ENCODE peak calls at places on chromosomes 12 and 14, in seven cellular contexts. C, U, Q, Z, F, S and D are unnamed samples.

GRCh38 chr14:61460853-61461611 is 139.7 kb downstream of the PRKCH start:
- DNase-seq in C (no peak), U (peak), Q (no peak), Z (no peak), F (peak), S (no peak), D (no peak)

GRCh38 chr12:104691661-104692334 is 235.1 kb downstream of the CHST11 start:
- DNase-seq in C (no peak), U (no peak), Q (no peak), Z (no peak), F (no peak), S (no peak), D (no peak)

GRCh38 chr14:75946785-75947184 is 35.0 kb downstream of the TGFB3 start:
- DNase-seq in C (no peak), U (no peak), Q (no peak), Z (no peak), F (no peak), S (no peak), D (no peak)

GRCh38 chr14:102249041-102249440 is 55.9 kb downstream of the MOK start:
- DNase-seq in C (peak), U (peak), Q (no peak), Z (no peak), F (no peak), S (peak), D (no peak)

GRCh38 chr12:113439606-113440030 is 17.4 kb downstream of the SDSL start:
- DNase-seq in C (peak), U (peak), Q (no peak), Z (peak), F (peak), S (peak), D (peak)

GRCh38 chr14:56539862-56540261 is 39.7 kb upstream of the TMEM260 start:
- DNase-seq in C (no peak), U (no peak), Q (no peak), Z (no peak), F (no peak), S (no peak), D (no peak)

GRCh38 chr14:102150636-102151195 is 11.0 kb downstream of the WDR20 start:
- DNase-seq in C (no peak), U (no peak), Q (no peak), Z (no peak), F (no peak), S (no peak), D (no peak)

GRCh38 chr14:104290756-104291122 is 152.4 kb downstream of the KIF26A start:
- DNase-seq in C (no peak), U (no peak), Q (no peak), Z (no peak), F (no peak), S (no peak), D (no peak)

GRCh38 chr14:31228533-31228932 is 20.9 kb upstream of the HECTD1 start:
- DNase-seq in C (no peak), U (peak), Q (no peak), Z (no peak), F (no peak), S (peak), D (no peak)

GRCh38 chr14:93019970-93020369 is 95.8 kb downstream of the ITPK1 start:
- DNase-seq in C (no peak), U (no peak), Q (no peak), Z (no peak), F (no peak), S (no peak), D (peak)

GRCh38 chr12:50257226-50258166 is 25.8 kb downstream of the LIMA1 start:
- DNase-seq in C (peak), U (peak), Q (no peak), Z (no peak), F (no peak), S (peak), D (no peak)

GRCh38 chr14:72024043-72024407 is 91.8 kb downstream of the RGS6 start:
- DNase-seq in C (peak), U (peak), Q (no peak), Z (peak), F (peak), S (no peak), D (no peak)

GRCh38 chr12:80837342-80837978 is 100.3 kb downstream of the LIN7A start:
- DNase-seq in C (peak), U (peak), Q (no peak), Z (peak), F (no peak), S (peak), D (peak)

GRCh38 chr12:13001725-13002040 is 1.6 kb upstream of the HEBP1 start:
- DNase-seq in C (no peak), U (no peak), Q (no peak), Z (no peak), F (no peak), S (no peak), D (no peak)

GRCh38 chr12:52528641-52529143 is 8.5 kb upstream of the KRT5 start:
- DNase-seq in C (no peak), U (no peak), Q (no peak), Z (no peak), F (no peak), S (no peak), D (no peak)

GRCh38 chr12:99529966-99530365 is 117.6 kb upstream of the GARIN6 start:
- DNase-seq in C (peak), U (no peak), Q (no peak), Z (no peak), F (no peak), S (peak), D (no peak)

GRCh38 chr14:90721619-90722305 is 94.5 kb downstream of the TTC7B start:
- DNase-seq in C (peak), U (no peak), Q (peak), Z (no peak), F (peak), S (peak), D (no peak)

DNA sequence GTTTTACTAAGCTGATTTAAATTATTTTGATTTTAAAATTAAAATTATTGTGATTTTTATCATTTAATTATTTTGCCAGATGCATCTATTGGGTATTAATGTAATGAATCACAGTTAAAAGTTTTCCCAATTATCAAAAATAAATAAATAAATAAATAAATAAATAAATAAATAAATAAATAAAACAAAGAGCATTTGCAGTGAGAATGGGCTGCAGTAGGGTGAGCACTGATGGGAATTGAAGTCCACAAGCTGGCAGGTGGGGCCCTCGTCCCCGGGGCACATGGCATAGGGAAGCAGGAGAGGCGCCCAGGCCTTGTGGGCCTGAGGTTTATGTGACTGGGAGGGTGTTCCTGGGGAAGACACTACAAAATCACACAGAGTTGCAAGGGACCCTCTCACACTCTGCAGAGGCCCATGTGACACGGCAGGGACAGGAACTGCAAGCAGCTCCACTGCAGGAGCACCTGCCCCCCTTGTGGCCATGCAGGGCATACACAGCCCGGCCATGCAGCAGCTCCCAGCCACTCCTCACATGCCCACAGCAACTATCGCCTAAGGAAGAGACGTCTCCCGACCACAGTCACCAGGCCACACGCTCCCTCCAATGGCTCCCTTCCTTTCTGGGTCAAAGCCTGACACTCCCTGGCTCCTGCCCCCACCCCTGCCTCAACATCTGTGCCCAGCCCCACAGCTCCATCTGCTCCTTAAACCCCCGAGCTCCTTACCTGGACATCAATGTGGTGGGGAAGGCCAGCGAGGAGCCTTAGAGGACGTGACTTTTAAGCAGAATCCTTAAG is 256.3 kb upstream of the SFSWAP start:
- DNase-seq in C (no peak), U (peak), Q (no peak), Z (peak), F (peak), S (no peak), D (peak)
- TF ChIP-seq CTCF in C (peak), U (peak), Q (peak), Z (peak), F (peak), S (no peak), D (peak)

DNA sequence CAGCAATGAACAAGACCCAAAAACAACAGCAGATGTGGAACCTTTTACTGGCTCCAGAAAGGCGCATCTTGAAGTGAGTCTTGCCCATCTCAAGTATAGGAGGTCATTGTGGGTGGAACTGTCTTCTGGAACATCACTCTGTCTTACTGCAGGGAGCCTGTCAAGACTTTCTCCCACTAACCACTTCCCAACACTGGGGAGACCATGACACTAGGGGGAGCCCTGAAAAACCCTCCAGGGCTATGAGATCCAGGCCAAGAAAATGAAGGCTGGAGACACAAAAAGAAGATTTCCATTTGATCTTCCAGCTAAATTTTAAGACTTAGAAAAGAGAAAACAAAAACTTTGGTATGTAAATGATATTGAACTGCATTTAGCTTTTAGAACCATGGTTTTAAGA is 13.5 kb upstream of the ATG14 start:
- DNase-seq in C (no peak), U (no peak), Q (no peak), Z (no peak), F (no peak), S (no peak), D (no peak)
- TF ChIP-seq CTCF in C (no peak), U (peak), Q (no peak), Z (no peak), F (no peak), S (no peak), D (no peak)

GRCh38 chr14:78367355-78367754 is 197.2 kb downstream of the NRXN3 start:
- DNase-seq in C (no peak), U (no peak), Q (no peak), Z (no peak), F (no peak), S (no peak), D (no peak)
- TF ChIP-seq CTCF in C (no peak), U (no peak), Q (no peak), Z (no peak), F (no peak), S (no peak), D (no peak)

GRCh38 chr12:3201741-3202500 is 124.7 kb downstream of the TSPAN9 start:
- DNase-seq in C (no peak), U (peak), Q (no peak), Z (no peak), F (no peak), S (no peak), D (no peak)
- TF ChIP-seq CTCF in C (peak), U (no peak), Q (no peak), Z (no peak), F (peak), S (no peak), D (no peak)

DNA sequence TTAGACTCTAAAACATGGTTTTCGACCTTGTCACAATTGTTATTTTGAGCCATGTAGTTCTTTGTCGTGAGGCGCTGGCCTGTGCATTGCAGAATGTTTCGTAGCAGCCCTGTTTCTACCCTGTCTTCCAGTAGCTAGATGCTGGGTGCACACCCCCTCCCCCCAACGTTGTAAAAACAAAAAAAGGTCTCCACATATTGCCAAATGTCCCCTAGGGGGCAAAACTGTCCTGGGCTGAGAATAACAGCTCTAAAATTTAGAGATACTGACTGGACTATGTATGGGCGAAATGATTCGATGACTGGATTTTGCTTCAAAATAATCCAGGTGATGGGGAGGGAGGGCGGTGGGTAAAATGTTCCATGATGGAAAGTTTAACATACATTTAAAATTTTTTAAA is 126.1 kb upstream of the FUT8 start:
- DNase-seq in C (no peak), U (peak), Q (no peak), Z (no peak), F (no peak), S (peak), D (no peak)
- TF ChIP-seq CTCF in C (peak), U (peak), Q (peak), Z (peak), F (peak), S (peak), D (peak)